ENCODE peak calls at places on chromosomes 2 and 18, in five cellular contexts. V is tibial artery, Z is body of pancreas, T is spleen, S is neural progenitor cell. L is an unnamed sample. For H3K36me3, the result is how much of the 10 kb centered on the place peaks cover.

GRCh38 chr18:26655614-26656400 is 107.5 kb upstream of the KCTD1 start:
- DNase-seq in T (no peak), V (peak), S (peak), Z (peak), L (peak)

GRCh38 chr2:113831156-113831555 is 58.7 kb upstream of the ACTR3 start:
- DNase-seq in S (no peak), T (no peak), V (no peak), Z (no peak), L (no peak)

GRCh38 chr2:135875491-135876065 is 665 bp downstream of the MCM6 start:
- DNase-seq in Z (peak), S (peak), V (peak), T (peak), L (peak)

GRCh38 chr2:96965781-96966514 is 20.4 kb downstream of the FAM178B start:
- DNase-seq in S (no peak), T (peak), V (no peak), Z (no peak), L (no peak)

GRCh38 chr2:127029652-127030051 is 77.3 kb downstream of the BIN1 start:
- DNase-seq in V (no peak), Z (no peak), T (no peak), S (no peak), L (no peak)

GRCh38 chr2:8644605-8645175 is 37.2 kb upstream of the ID2 start:
- DNase-seq in S (no peak), Z (no peak), V (peak), T (peak), L (peak)

GRCh38 chr2:27237341-27237945 is 20.3 kb downstream of the CAD start:
- DNase-seq in V (no peak), Z (no peak), T (no peak), S (no peak), L (peak)

GRCh38 chr2:172038604-172039003 is 38.9 kb downstream of the METAP1D start:
- DNase-seq in V (no peak), Z (no peak), T (no peak), S (no peak), L (no peak)

GRCh38 chr2:127648321-127648720 is 2.4 kb downstream of the GPR17 start:
- DNase-seq in V (no peak), T (peak), Z (no peak), S (no peak), L (peak)

GRCh38 chr2:215812966-215813365 is 200.4 kb downstream of the MREG start:
- DNase-seq in S (no peak), T (no peak), Z (no peak), V (no peak), L (no peak)

GRCh38 chr18:36265035-36265434 is 32.5 kb upstream of the FHOD3 start:
- DNase-seq in S (no peak), Z (no peak), V (no peak), T (no peak), L (no peak)

GRCh38 chr2:26184086-26184485 is 11.2 kb downstream of the GAREM2 start:
- DNase-seq in T (no peak), V (no peak), Z (no peak), S (no peak), L (no peak)
- H3K4me3 ChIP-seq in T (no peak), V (peak), Z (no peak), S (no peak), L (peak)

DNA sequence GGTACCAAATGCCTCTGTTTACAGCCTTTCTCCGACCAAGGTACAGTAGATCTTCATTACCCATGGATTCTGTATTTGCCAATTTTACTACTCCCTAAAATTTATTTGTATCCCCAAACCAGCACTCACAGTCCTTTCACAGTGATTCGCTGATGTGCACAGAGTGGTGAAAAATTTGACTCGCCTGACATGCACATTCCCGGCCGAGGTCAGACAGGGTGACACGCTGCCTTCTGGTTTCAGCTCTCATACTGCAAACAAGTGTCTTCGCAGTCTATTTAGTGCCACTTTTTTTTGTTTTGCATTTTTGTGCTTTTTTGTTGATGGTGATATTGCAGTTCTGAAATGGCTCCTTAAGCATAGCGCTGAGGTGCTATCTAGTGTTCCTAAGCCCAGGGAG is 71.0 kb downstream of the MAPK4 start:
- DNase-seq in T (no peak), S (no peak), Z (no peak), V (no peak), L (no peak)
- H3K27ac ChIP-seq in T (no peak), S (no peak), Z (no peak), V (peak), L (no peak)

GRCh38 chr18:22224339-22224738 is 55.0 kb downstream of the GATA6 start:
- DNase-seq in T (no peak), Z (no peak), S (no peak), V (no peak), L (no peak)

GRCh38 chr18:22226801-22227200 is 57.4 kb downstream of the GATA6 start:
- DNase-seq in Z (no peak), V (no peak), S (no peak), T (no peak), L (no peak)

GRCh38 chr18:22221350-22221749 is 52.0 kb downstream of the GATA6 start:
- DNase-seq in Z (no peak), V (no peak), T (no peak), S (no peak), L (no peak)

GRCh38 chr18:22223961-22224322 is 54.6 kb downstream of the GATA6 start:
- DNase-seq in Z (no peak), S (no peak), V (no peak), T (no peak), L (no peak)

DNA sequence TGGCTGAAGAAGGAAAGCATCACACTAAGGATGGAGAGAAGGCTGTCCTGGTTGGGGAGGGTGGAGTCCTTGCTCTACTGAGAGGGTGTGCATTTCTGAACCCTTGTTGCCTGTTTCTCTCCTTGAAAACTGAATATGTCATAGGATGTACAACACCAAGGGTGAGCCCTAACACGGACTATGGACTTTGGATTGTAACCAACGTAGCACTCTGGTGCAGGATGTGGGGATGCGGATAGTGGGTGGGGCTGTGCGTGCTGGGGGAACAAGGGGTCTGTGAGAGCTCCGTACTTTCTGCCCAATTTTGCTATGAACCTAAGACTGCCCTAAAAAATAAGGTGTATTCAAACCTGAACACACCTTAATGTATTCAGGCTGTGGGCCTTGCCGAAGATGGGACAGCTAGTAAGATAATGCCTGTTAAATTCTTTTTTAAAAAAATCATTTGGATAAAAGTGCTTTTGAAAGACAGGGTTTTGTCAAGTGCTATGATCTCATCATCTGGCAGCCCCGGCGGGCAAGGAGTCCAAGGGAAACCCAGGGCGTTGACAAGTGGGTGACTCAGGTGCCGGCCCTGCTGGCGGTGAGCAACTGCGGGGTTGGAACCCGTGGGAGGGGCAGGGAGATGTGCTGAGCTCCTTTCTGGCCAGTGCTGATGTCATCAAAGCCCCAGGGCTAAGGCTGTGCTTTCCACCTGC is 54.0 kb downstream of the GATA6 start:
- DNase-seq in V (peak), Z (peak), T (no peak), S (no peak), L (peak)
- H3K36me3 ChIP-seq in V (under half), Z (under half), T (under half), S (under half), L (under half)

DNA sequence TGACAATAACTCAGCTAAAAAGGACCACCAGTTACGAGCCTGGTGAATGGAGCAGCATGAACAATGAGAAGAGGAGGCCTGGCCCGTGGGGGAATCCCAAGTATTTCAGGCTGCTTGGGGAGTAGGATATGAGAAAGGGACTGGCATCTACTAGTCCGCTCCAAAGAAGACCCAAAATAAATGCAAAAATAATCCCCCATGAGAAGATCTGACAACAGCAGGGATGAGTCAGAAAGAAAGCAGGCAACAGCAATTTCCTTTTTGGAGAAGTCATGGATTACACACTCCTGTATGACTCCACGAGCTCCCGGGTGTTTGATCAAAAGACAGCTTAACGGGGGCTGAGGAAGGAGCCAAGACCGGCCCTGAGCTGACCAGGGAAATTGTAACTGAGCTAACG is 111.4 kb downstream of the SOX11 start:
- DNase-seq in S (peak), T (no peak), V (no peak), Z (no peak), L (no peak)
- H3K4me3 ChIP-seq in S (peak), T (no peak), V (no peak), Z (no peak), L (no peak)

DNA sequence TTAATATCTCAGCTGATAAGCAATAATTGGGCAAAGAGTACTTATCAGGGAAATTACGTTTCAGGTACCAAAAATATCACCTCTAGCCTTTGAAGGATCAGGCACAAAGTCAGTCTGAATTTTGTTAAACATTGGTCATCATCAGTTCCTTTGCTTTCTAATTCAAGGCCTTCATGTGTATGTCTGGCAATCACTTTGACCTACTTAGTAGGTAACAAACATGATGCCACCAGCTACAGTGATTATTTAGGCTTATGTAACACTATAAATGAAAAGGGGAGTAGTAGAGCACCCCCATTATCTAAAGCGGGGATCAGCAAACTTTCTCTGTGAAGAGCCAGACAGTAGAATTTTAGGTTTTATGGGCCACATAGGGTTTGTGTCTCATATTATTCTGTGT is 75.1 kb downstream of the RTN4 start:
- DNase-seq in T (no peak), V (no peak), Z (no peak), S (no peak), L (no peak)
- H3K27ac ChIP-seq in T (no peak), V (peak), Z (no peak), S (no peak), L (no peak)

GRCh38 chr2:119641562-119642258 is 37.3 kb upstream of the TMEM177 start:
- DNase-seq in Z (peak), S (peak), V (peak), T (peak), L (peak)
- H3K36me3 ChIP-seq in Z (under half), S (under half), V (under half), T (under half), L (under half)

GRCh38 chr2:25376750-25377621 is 35.3 kb upstream of the DNMT3A start:
- DNase-seq in V (peak), S (peak), Z (peak), T (peak), L (peak)
- H3K4me3 ChIP-seq in V (peak), S (no peak), Z (no peak), T (peak), L (no peak)

GRCh38 chr2:144546933-144547332 is 27.0 kb upstream of the ZEB2 start:
- DNase-seq in Z (no peak), V (no peak), S (no peak), T (no peak), L (peak)

GRCh38 chr2:144550084-144550483 is 30.2 kb upstream of the ZEB2 start:
- DNase-seq in V (no peak), S (no peak), Z (no peak), T (no peak), L (no peak)

GRCh38 chr2:144548088-144548487 is 28.2 kb upstream of the ZEB2 start:
- DNase-seq in T (no peak), V (no peak), S (no peak), Z (no peak), L (no peak)

GRCh38 chr2:144547512-144547911 is 27.6 kb upstream of the ZEB2 start:
- DNase-seq in Z (no peak), T (no peak), S (no peak), V (no peak), L (no peak)

GRCh38 chr2:144548532-144549191 is 28.7 kb upstream of the ZEB2 start:
- DNase-seq in Z (no peak), S (no peak), T (no peak), V (no peak), L (no peak)
- H3K27ac ChIP-seq in Z (no peak), S (no peak), T (no peak), V (no peak), L (no peak)

GRCh38 chr18:37641573-37641972 is 76.0 kb upstream of the CELF4 start:
- DNase-seq in Z (no peak), T (no peak), V (no peak), S (no peak), L (no peak)
- H3K36me3 ChIP-seq in Z (under half), T (under half), V (under half), S (under half), L (under half)

DNA sequence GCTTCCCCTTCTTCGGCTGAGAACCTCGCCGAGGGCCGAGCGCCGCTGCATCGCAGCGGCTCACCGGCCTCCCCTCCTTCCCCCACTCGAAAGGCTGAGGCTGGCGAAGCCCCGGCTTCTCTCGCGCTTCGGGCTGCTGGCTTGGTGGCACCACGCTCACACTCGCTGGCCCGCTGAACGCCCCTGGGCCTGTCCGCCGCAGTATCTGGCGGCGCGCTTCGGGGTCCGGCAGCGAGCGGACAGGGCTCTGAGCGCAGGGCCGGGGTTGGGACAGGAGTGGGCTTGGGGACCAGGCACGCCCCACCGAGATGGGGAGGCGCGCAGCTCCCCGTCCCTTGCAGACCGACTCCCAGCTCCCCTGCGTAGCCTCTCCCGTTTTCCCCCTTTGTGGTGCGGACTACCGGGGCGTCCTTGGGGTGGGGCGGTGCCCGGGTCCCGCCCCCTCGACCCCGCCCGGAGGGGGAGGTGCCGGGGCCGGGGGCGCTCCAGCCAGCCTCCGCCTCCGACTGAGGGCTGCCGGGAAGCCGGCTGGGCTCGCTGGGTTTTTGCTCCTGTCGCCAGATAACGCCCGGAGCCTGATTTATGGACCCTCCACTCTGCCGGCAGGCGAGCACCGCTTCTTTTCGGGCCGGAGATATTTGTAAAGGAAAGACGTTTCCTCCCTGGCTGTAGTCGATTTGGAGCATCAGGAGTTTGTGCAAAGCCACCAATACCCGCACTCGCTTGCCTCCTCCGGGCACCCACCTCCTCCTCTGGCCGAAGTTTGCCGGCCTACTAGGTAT is 3.8 kb downstream of the GBX2 start:
- DNase-seq in T (no peak), Z (no peak), V (no peak), S (peak), L (no peak)
- H3K4me3 ChIP-seq in T (peak), Z (no peak), V (peak), S (peak), L (no peak)